ENCODE peak calls at places on chromosomes 13 and 19, in seven cellular contexts. G is HFF-Myc, Y is lower leg skin, O is coronary artery, X is PC-9, F is mammary epithelial cell, Z is astrocyte of the spinal cord. J is an unnamed sample.

GRCh38 chr19:628168-628567 is 5.2 kb downstream of the POLRMT start:
- DNase-seq in G (no peak), Y (no peak), O (no peak), X (no peak), F (no peak), Z (no peak), J (no peak)

GRCh38 chr13:51760592-51760991 is 43.4 kb downstream of the DHRS12 start:
- DNase-seq in G (no peak), Y (no peak), O (no peak), X (no peak), F (no peak), Z (no peak), J (peak)

GRCh38 chr13:113976711-113977684 is 3.1 kb upstream of the C13orf46 start:
- DNase-seq in G (no peak), Y (no peak), O (no peak), X (peak), F (peak), Z (peak), J (peak)

GRCh38 chr19:47582320-47582909 is 9.5 kb upstream of the ZNF541 start:
- DNase-seq in G (no peak), Y (no peak), O (no peak), X (no peak), F (no peak), Z (peak), J (peak)

GRCh38 chr13:113493315-113493951 is 2.9 kb upstream of the DCUN1D2 start:
- DNase-seq in G (peak), Y (no peak), O (no peak), X (peak), F (peak), Z (peak), J (peak)

GRCh38 chr13:41608779-41609178 is 151.4 kb downstream of the RGCC start:
- DNase-seq in G (no peak), Y (no peak), O (no peak), X (no peak), F (no peak), Z (no peak), J (no peak)

GRCh38 chr19:50486823-50487515 is 10.3 kb upstream of the GARIN5A start:
- DNase-seq in G (peak), Y (no peak), O (no peak), X (peak), F (no peak), Z (peak), J (peak)

GRCh38 chr19:18558202-18558555 is 509 bp downstream of the KXD1 start:
- DNase-seq in G (no peak), Y (no peak), O (no peak), X (no peak), F (no peak), Z (peak), J (no peak)

GRCh38 chr13:75881109-75881775 is 245.1 kb downstream of the LMO7 start:
- DNase-seq in G (no peak), Y (no peak), O (no peak), X (no peak), F (no peak), Z (no peak), J (no peak)

GRCh38 chr13:113043931-113044330 is 61.7 kb upstream of the F7 start:
- DNase-seq in G (no peak), Y (no peak), O (no peak), X (no peak), F (no peak), Z (no peak), J (no peak)

GRCh38 chr13:100542546-100543156 is 45.9 kb downstream of the GGACT start:
- DNase-seq in G (no peak), Y (peak), O (peak), X (peak), F (peak), Z (peak), J (peak)

GRCh38 chr19:5627395-5627904 is 4.6 kb downstream of the SAFB start:
- DNase-seq in G (peak), Y (peak), O (no peak), X (no peak), F (no peak), Z (no peak), J (peak)

GRCh38 chr13:111005808-111006494 is 91.1 kb upstream of the ANKRD10 start:
- DNase-seq in G (no peak), Y (no peak), O (no peak), X (no peak), F (no peak), Z (peak), J (peak)

GRCh38 chr13:112447306-112447705 is 71.2 kb downstream of the SPACA7 start:
- DNase-seq in G (no peak), Y (no peak), O (peak), X (no peak), F (no peak), Z (no peak), J (no peak)

GRCh38 chr13:32407854-32408253 is 20.1 kb downstream of the N4BP2L1 start:
- DNase-seq in G (no peak), Y (no peak), O (no peak), X (no peak), F (no peak), Z (no peak), J (no peak)

GRCh38 chr19:29858000-29858596 is 46.3 kb downstream of the CCNE1 start:
- DNase-seq in G (no peak), Y (no peak), O (no peak), X (peak), F (no peak), Z (no peak), J (no peak)

GRCh38 chr19:1001538-1002166 is 1.4 kb downstream of the GRIN3B start:
- DNase-seq in G (no peak), Y (no peak), O (no peak), X (peak), F (no peak), Z (no peak), J (no peak)

GRCh38 chr19:47445937-47446402 is 25.7 kb downstream of the SLC8A2 start:
- DNase-seq in G (no peak), Y (peak), O (no peak), X (peak), F (no peak), Z (no peak), J (no peak)

GRCh38 chr13:33746867-33747266 is 71.1 kb upstream of the RFC3 start:
- DNase-seq in G (no peak), Y (no peak), O (no peak), X (no peak), F (no peak), Z (no peak), J (no peak)

GRCh38 chr13:71056581-71056980 is 810.4 kb downstream of the DACH1 start:
- DNase-seq in G (no peak), Y (no peak), O (no peak), X (no peak), F (no peak), Z (no peak), J (no peak)

GRCh38 chr19:18415177-18415867 is 3.9 kb upstream of the SSBP4 start:
- DNase-seq in G (peak), Y (peak), O (peak), X (no peak), F (no peak), Z (peak), J (peak)

GRCh38 chr13:44437356-44438233 is 64.0 kb downstream of the SERP2 start:
- DNase-seq in G (no peak), Y (no peak), O (no peak), X (no peak), F (peak), Z (peak), J (peak)

GRCh38 chr19:56837492-56837891 is 3.0 kb downstream of the PEG3 start:
- DNase-seq in G (no peak), Y (peak), O (peak), X (no peak), F (peak), Z (peak), J (peak)

GRCh38 chr19:48303866-48304265 is 21.5 kb upstream of the EMP3 start:
- DNase-seq in G (no peak), Y (no peak), O (no peak), X (no peak), F (no peak), Z (no peak), J (no peak)

GRCh38 chr19:31416548-31416947 is 67.3 kb upstream of the TSHZ3 start:
- DNase-seq in G (no peak), Y (no peak), O (no peak), X (no peak), F (no peak), Z (no peak), J (no peak)

GRCh38 chr19:4971424-4971793 is 2.5 kb downstream of the KDM4B start:
- DNase-seq in G (no peak), Y (peak), O (no peak), X (peak), F (peak), Z (peak), J (no peak)

GRCh38 chr19:412356-413355 is 3.7 kb upstream of the C2CD4C start:
- DNase-seq in G (no peak), Y (no peak), O (no peak), X (no peak), F (no peak), Z (no peak), J (no peak)

GRCh38 chr13:25114220-25114619 is 18.3 kb downstream of the PABPC3 start:
- DNase-seq in G (peak), Y (peak), O (no peak), X (peak), F (peak), Z (peak), J (peak)

GRCh38 chr13:113275387-113275786 is 21.7 kb upstream of the LAMP1 start:
- DNase-seq in G (peak), Y (no peak), O (no peak), X (peak), F (peak), Z (peak), J (peak)

GRCh38 chr19:40422428-40423226 is 3.2 kb downstream of the SERTAD1 start:
- DNase-seq in G (no peak), Y (peak), O (no peak), X (no peak), F (no peak), Z (no peak), J (no peak)

GRCh38 chr19:58554494-58555368 is at the start of gene CHMP2A:
- DNase-seq in G (peak), Y (peak), O (peak), X (peak), F (peak), Z (peak), J (peak)

GRCh38 chr13:40568246-40568645 is 98.2 kb downstream of the FOXO1 start:
- DNase-seq in G (no peak), Y (no peak), O (no peak), X (no peak), F (no peak), Z (no peak), J (no peak)

GRCh38 chr19:29622191-29623070 is 16.3 kb downstream of the POP4 start:
- DNase-seq in G (no peak), Y (no peak), O (no peak), X (no peak), F (no peak), Z (peak), J (no peak)

DNA sequence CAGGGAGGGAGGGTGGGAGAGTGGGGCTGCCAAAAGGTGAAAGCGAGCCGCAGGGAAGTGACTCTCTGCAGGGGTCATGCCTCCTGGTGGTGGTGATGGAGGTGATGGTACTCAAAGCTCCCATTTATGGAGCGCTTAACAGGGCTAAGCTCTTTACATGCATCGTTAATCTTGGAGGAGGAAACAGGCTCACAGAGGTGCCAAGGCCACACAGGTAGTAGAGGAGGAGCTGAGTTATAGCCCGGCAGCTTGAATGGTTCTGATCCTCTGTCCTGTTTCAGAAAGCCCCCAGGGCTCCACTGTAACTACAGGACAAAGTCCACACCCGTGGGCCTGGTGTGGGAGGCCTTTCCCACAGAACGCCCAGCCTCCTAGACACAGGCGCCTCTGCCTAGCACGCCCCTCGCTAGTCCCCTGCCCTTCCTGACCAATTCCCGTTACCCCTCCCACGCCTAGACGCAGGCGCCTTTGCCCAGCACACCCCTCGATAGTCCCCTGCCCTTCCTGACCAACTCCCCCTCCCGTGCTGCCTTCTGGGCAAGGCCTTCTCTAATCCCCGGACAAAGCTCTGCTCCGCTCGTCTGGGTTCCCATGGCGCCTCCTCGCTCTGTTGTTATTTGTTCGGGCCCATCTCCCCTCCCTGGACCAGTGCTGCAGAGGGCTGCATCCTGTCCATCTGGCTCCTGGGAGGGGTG is 10.8 kb downstream of the PPP1R37 start:
- DNase-seq in G (no peak), Y (no peak), O (no peak), X (no peak), F (no peak), Z (no peak), J (no peak)
- TF ChIP-seq CTCF in G (no peak), Y (no peak), O (no peak), X (no peak), F (peak), Z (no peak), J (peak)

DNA sequence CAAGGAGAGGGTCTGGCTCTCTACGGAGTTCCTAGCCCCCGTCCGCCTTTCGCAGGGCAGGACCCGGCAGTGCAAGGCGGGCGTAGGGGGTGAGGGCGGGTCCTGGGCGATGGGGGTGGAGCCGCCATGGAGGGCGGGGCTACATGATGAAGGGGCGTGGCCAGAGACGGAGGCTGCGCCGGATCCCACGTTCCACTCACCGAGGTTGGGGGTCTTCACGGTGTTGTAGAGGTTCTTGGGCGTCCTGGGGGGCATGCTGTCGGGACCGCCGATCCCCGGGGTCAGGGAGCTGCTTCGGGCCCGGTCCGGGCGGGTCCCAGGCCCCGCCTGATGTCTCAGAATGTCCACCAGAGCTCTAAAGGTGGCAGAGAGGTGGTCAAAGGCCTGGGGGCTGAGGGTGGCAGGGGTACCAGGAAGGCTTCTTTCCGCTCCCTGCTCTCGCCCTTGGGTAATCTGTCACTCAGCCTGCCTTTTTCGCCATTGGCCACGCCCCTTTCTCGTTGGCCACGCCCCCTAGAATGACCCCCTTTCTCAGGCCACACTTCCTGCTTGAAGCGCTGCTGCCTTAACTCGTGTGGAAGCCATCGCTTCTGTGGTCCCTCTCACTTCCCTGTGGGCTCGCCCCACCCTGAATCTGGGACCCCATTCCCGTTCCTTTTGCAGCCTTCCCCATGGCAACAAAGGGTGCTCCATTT is 2.5 kb downstream of the SHISA7 start:
- DNase-seq in G (no peak), Y (no peak), O (no peak), X (no peak), F (no peak), Z (no peak), J (no peak)
- H3K4me3 ChIP-seq in G (no peak), Y (no peak), O (no peak), X (no peak), F (no peak), Z (no peak), J (no peak)

DNA sequence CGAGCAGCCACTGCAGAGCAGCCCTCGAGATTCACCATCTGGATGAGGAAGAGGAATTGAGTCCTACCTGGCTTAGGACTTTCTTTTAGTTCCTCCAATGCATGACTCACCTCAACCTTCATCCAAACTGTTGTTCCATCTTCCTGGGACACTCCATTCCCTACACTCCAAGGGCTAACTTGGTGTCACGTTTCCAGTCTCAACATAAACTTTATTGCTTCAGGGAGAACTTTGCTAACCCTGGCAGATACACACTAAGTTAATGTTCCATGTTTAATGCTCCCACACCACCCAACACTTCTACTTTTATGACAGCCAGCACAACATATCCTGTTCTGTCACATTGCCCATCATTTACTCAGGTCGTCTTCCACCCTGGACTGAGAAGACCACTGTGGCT is 164.4 kb downstream of the RBM26 start:
- DNase-seq in G (no peak), Y (no peak), O (no peak), X (no peak), F (no peak), Z (no peak), J (no peak)
- TF ChIP-seq CTCF in G (no peak), Y (no peak), O (no peak), X (no peak), F (no peak), Z (no peak), J (no peak)

GRCh38 chr19:3547767-3548282 is 8.9 kb downstream of the TEKTIP1 start:
- DNase-seq in G (no peak), Y (no peak), O (no peak), X (no peak), F (no peak), Z (no peak), J (no peak)
- H3K4me3 ChIP-seq in G (no peak), Y (no peak), O (no peak), X (no peak), F (no peak), Z (no peak), J (no peak)

GRCh38 chr13:49867834-49868233 is 68.3 kb downstream of the SPRYD7 start:
- DNase-seq in G (no peak), Y (no peak), O (no peak), X (no peak), F (no peak), Z (no peak), J (no peak)

GRCh38 chr13:49874430-49874829 is 61.7 kb downstream of the SPRYD7 start:
- DNase-seq in G (no peak), Y (no peak), O (no peak), X (no peak), F (no peak), Z (no peak), J (peak)

GRCh38 chr13:49865174-49865573 is 71.0 kb downstream of the SPRYD7 start:
- DNase-seq in G (no peak), Y (no peak), O (no peak), X (no peak), F (no peak), Z (no peak), J (no peak)

DNA sequence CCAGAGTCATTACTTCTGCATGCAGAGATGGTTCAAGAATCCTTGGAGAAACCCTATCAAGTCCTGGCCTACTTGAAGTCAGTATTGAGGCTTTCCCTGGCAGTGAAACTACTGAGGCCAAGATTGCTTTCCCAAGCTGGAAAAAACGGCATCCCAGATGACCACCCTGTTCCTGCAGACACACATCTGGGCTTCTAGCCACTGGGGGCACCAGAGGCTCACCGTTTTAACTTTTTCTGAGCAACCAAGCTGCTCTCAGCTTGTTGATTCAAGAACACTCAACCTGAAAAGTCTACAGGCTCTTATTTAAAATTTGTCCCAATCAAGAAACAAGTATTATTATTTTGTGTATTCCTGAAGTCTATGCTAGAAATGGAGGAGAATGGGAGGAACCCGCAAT is 66.6 kb downstream of the SPRYD7 start:
- DNase-seq in G (peak), Y (no peak), O (no peak), X (peak), F (no peak), Z (peak), J (peak)
- TF ChIP-seq CTCF in G (peak), Y (no peak), O (no peak), X (peak), F (peak), Z (peak), J (peak)

GRCh38 chr13:106530907-106531520 is 4.4 kb downstream of the EFNB2 start:
- DNase-seq in G (no peak), Y (no peak), O (no peak), X (no peak), F (no peak), Z (peak), J (no peak)
- H3K4me3 ChIP-seq in G (no peak), Y (no peak), O (peak), X (peak), F (no peak), Z (peak), J (no peak)

DNA sequence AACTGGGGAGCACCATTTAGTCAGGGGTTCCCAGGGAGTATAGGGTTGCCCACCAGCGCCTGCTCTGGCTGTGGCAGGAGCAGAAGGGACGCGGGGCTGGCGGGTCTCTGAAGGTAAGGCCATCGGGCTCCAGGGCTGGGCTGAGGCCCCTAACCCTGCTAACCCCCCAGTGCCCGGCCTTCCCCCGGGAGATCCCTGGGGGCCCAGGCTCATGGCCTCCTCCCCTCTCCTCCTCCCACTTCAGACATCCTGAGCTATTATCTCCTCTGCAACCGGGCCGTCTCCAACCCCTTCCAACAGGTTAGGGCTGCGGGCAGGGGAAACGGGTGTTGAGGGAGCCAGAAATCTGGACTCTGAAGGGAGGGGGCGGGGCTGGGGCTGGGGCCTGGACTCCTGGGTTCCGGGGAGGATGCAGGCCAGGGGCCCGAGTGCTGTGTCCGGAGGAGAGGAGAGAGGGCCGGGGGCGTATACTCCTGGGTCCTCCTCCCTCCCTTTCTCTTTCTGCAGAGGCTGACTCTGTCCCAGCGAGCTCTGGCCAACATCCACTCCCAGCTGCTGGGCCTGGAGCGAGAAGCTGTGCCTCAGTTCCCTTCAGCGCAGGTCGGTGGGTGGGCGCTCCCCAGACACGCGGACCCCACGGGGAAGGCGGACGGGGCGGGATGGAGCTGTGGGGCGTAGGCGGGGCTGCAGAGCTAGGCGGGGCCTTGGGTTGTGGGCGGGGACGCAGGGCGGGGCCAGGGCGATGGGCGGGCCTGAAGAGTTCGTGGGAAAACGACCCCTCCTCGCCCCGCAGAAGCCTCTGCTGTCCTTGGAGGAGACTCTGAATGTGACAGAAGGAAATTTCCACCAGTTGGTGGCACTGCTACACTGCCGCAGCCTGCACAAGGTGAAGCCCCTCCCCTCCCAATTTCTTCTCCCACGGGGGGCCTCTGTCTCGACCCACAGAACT is 15.3 kb downstream of the TTYH1 start:
- DNase-seq in G (no peak), Y (no peak), O (no peak), X (peak), F (no peak), Z (no peak), J (no peak)
- TF ChIP-seq CTCF in G (no peak), Y (no peak), O (no peak), X (peak), F (peak), Z (peak), J (no peak)

J was measured in fibroblast of mammary gland.